ENCODE peak calls at places on chromosome 21, in seven cellular contexts. One of them, this sample, is unnamed.
A peak's percentile ranks its signal among the peaks of the same experiment; 100 is the strongest.

GRCh38 chr21:34157456-34158025 is 84.2 kb downstream of the MRPS6 start:
- DNase-seq in mesenchymal stem cell: no peak
- DNase-seq in CD8-positive, alpha-beta T cell: no peak
- DNase-seq in PC-9: no peak
- DNase-seq in prostate gland: no peak
- DNase-seq in neural progenitor cell: no peak
- DNase-seq in esophagus squamous epithelium: no peak
- DNase-seq in this sample: no peak

GRCh38 chr21:18772404-18772803 is 368.8 kb upstream of the TMPRSS15 start:
- DNase-seq in esophagus squamous epithelium: no peak
- DNase-seq in prostate gland: no peak
- DNase-seq in CD8-positive, alpha-beta T cell: no peak
- DNase-seq in mesenchymal stem cell: no peak
- DNase-seq in neural progenitor cell: no peak
- DNase-seq in PC-9: no peak
- DNase-seq in this sample: no peak

GRCh38 chr21:43851593-43851992 is 13.4 kb upstream of the AGPAT3 start:
- DNase-seq in neural progenitor cell: no peak
- DNase-seq in PC-9: no peak
- DNase-seq in prostate gland: no peak
- DNase-seq in mesenchymal stem cell: no peak
- DNase-seq in esophagus squamous epithelium: no peak
- DNase-seq in CD8-positive, alpha-beta T cell: no peak
- DNase-seq in this sample: no peak

GRCh38 chr21:33775100-33775828 is 133.0 kb downstream of the ITSN1 start:
- DNase-seq in mesenchymal stem cell: no peak
- DNase-seq in neural progenitor cell: no peak
- DNase-seq in esophagus squamous epithelium: no peak
- DNase-seq in prostate gland: no peak
- DNase-seq in PC-9: no peak
- DNase-seq in CD8-positive, alpha-beta T cell: no peak
- DNase-seq in this sample: no peak

GRCh38 chr21:37253991-37254390 is 13.1 kb downstream of the VPS26C start:
- DNase-seq in CD8-positive, alpha-beta T cell: no peak
- DNase-seq in prostate gland: no peak
- DNase-seq in mesenchymal stem cell: no peak
- DNase-seq in esophagus squamous epithelium: no peak
- DNase-seq in neural progenitor cell: no peak
- DNase-seq in PC-9: no peak
- DNase-seq in this sample: no peak

GRCh38 chr21:32096411-32096810 is 182.4 kb downstream of the MIS18A start:
- DNase-seq in PC-9: no peak
- DNase-seq in esophagus squamous epithelium: no peak
- DNase-seq in CD8-positive, alpha-beta T cell: no peak
- DNase-seq in mesenchymal stem cell: no peak
- DNase-seq in prostate gland: no peak
- DNase-seq in neural progenitor cell: peak; percentile 62
- DNase-seq in this sample: peak; percentile 61

GRCh38 chr21:17550671-17551308 is 37.9 kb downstream of the CXADR start:
- DNase-seq in PC-9: no peak
- DNase-seq in prostate gland: no peak
- DNase-seq in esophagus squamous epithelium: no peak
- DNase-seq in mesenchymal stem cell: no peak
- DNase-seq in CD8-positive, alpha-beta T cell: no peak
- DNase-seq in neural progenitor cell: no peak
- DNase-seq in this sample: no peak

GRCh38 chr21:31347435-31348032 is 3.5 kb upstream of the TIAM1 start:
- DNase-seq in PC-9: no peak
- DNase-seq in mesenchymal stem cell: peak; percentile 31
- DNase-seq in prostate gland: no peak
- DNase-seq in neural progenitor cell: peak; percentile 23
- DNase-seq in esophagus squamous epithelium: no peak
- DNase-seq in CD8-positive, alpha-beta T cell: no peak
- DNase-seq in this sample: peak; percentile 36

GRCh38 chr21:35677298-35677841 is 383.0 kb downstream of the SETD4 start:
- DNase-seq in prostate gland: no peak
- DNase-seq in mesenchymal stem cell: no peak
- DNase-seq in esophagus squamous epithelium: no peak
- DNase-seq in neural progenitor cell: no peak
- DNase-seq in PC-9: peak; percentile 41
- DNase-seq in CD8-positive, alpha-beta T cell: no peak
- DNase-seq in this sample: no peak

GRCh38 chr21:33261635-33262034 is 4.5 kb upstream of the IL10RB start:
- DNase-seq in PC-9: no peak
- DNase-seq in neural progenitor cell: no peak
- DNase-seq in prostate gland: no peak
- DNase-seq in esophagus squamous epithelium: no peak
- DNase-seq in mesenchymal stem cell: peak; percentile 69
- DNase-seq in CD8-positive, alpha-beta T cell: no peak
- DNase-seq in this sample: no peak

GRCh38 chr21:36076878-36077658 is 7.2 kb downstream of the CBR1 start:
- DNase-seq in PC-9: no peak
- DNase-seq in esophagus squamous epithelium: no peak
- DNase-seq in neural progenitor cell: no peak
- DNase-seq in prostate gland: no peak
- DNase-seq in mesenchymal stem cell: no peak
- DNase-seq in CD8-positive, alpha-beta T cell: no peak
- DNase-seq in this sample: no peak

GRCh38 chr21:45322960-45323461 is 35.3 kb upstream of the POFUT2 start:
- DNase-seq in prostate gland: no peak
- DNase-seq in CD8-positive, alpha-beta T cell: no peak
- DNase-seq in neural progenitor cell: peak; percentile 15
- DNase-seq in PC-9: no peak
- DNase-seq in mesenchymal stem cell: no peak
- DNase-seq in esophagus squamous epithelium: no peak
- DNase-seq in this sample: no peak

GRCh38 chr21:45322231-45322959 is 34.7 kb upstream of the POFUT2 start:
- DNase-seq in prostate gland: no peak
- DNase-seq in mesenchymal stem cell: no peak
- DNase-seq in PC-9: no peak
- DNase-seq in neural progenitor cell: no peak
- DNase-seq in CD8-positive, alpha-beta T cell: peak; percentile 46
- DNase-seq in esophagus squamous epithelium: no peak
- DNase-seq in this sample: no peak

GRCh38 chr21:45320261-45320990 is 32.7 kb upstream of the POFUT2 start:
- DNase-seq in mesenchymal stem cell: no peak
- DNase-seq in esophagus squamous epithelium: no peak
- DNase-seq in prostate gland: no peak
- DNase-seq in neural progenitor cell: no peak
- DNase-seq in PC-9: no peak
- DNase-seq in CD8-positive, alpha-beta T cell: no peak
- DNase-seq in this sample: peak; percentile 81

GRCh38 chr21:45319461-45320211 is 31.9 kb upstream of the POFUT2 start:
- DNase-seq in prostate gland: no peak
- DNase-seq in CD8-positive, alpha-beta T cell: no peak
- DNase-seq in PC-9: peak; percentile 61
- DNase-seq in mesenchymal stem cell: peak; percentile 95
- DNase-seq in esophagus squamous epithelium: no peak
- DNase-seq in neural progenitor cell: no peak
- DNase-seq in this sample: no peak

GRCh38 chr21:45320991-45321656 is 33.4 kb upstream of the POFUT2 start:
- DNase-seq in prostate gland: no peak
- DNase-seq in esophagus squamous epithelium: no peak
- DNase-seq in PC-9: no peak
- DNase-seq in neural progenitor cell: no peak
- DNase-seq in mesenchymal stem cell: no peak
- DNase-seq in CD8-positive, alpha-beta T cell: no peak
- DNase-seq in this sample: no peak
- H3K27ac ChIP-seq in prostate gland: peak overlapping the region; percentile 59
- H3K27ac ChIP-seq in esophagus squamous epithelium: peak overlapping the region; percentile 87
- H3K27ac ChIP-seq in PC-9: no peak overlapping the region
- H3K27ac ChIP-seq in neural progenitor cell: no peak overlapping the region
- H3K27ac ChIP-seq in mesenchymal stem cell: no peak overlapping the region
- H3K27ac ChIP-seq in CD8-positive, alpha-beta T cell: no peak overlapping the region
- H3K27ac ChIP-seq in this sample: peak overlapping the region; percentile 42

GRCh38 chr21:29148535-29148934 is 18.1 kb downstream of the MAP3K7CL start:
- DNase-seq in esophagus squamous epithelium: no peak
- DNase-seq in mesenchymal stem cell: no peak
- DNase-seq in prostate gland: peak; percentile 47
- DNase-seq in CD8-positive, alpha-beta T cell: no peak
- DNase-seq in neural progenitor cell: no peak
- DNase-seq in PC-9: no peak
- DNase-seq in this sample: no peak

GRCh38 chr21:29145354-29145782 is 14.9 kb downstream of the MAP3K7CL start:
- DNase-seq in neural progenitor cell: no peak
- DNase-seq in CD8-positive, alpha-beta T cell: no peak
- DNase-seq in esophagus squamous epithelium: no peak
- DNase-seq in PC-9: no peak
- DNase-seq in mesenchymal stem cell: peak; percentile 93
- DNase-seq in prostate gland: peak; percentile 55
- DNase-seq in this sample: peak; percentile 88

GRCh38 chr21:29144736-29145353 is 14.4 kb downstream of the MAP3K7CL start:
- DNase-seq in neural progenitor cell: no peak
- DNase-seq in prostate gland: no peak
- DNase-seq in PC-9: no peak
- DNase-seq in esophagus squamous epithelium: no peak
- DNase-seq in CD8-positive, alpha-beta T cell: no peak
- DNase-seq in mesenchymal stem cell: peak; percentile 65
- DNase-seq in this sample: peak; percentile 42

GRCh38 chr21:29145837-29146453 is 15.5 kb downstream of the MAP3K7CL start:
- DNase-seq in PC-9: no peak
- DNase-seq in esophagus squamous epithelium: no peak
- DNase-seq in mesenchymal stem cell: peak; percentile 26
- DNase-seq in prostate gland: peak; percentile 68
- DNase-seq in neural progenitor cell: no peak
- DNase-seq in CD8-positive, alpha-beta T cell: no peak
- DNase-seq in this sample: no peak

DNA sequence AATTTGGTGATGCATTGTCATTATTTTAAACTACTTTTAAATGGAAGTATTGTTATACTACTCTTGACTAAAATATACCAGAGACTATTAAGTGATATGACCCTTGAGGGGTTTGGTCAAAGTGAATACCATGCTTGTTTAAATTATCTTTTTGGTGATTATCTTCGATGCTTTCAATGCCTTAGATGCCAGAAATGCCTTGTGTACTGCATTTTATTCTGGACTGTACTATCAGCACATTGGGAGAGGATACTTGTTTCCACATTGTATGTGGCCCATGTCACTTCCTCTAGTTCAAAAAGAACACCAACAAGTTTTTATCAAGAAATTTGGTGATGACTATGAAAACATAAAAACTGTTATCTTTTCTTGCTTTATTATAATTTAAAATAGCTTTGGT is 16.3 kb downstream of the MAP3K7CL start:
- DNase-seq in PC-9: no peak
- DNase-seq in CD8-positive, alpha-beta T cell: no peak
- DNase-seq in prostate gland: no peak
- DNase-seq in mesenchymal stem cell: no peak
- DNase-seq in neural progenitor cell: no peak
- DNase-seq in esophagus squamous epithelium: no peak
- DNase-seq in this sample: no peak
- H3K4me1 ChIP-seq in PC-9: peaks cover 15% of the 10 kb centered on the region
- H3K4me1 ChIP-seq in CD8-positive, alpha-beta T cell: no peaks in the 10 kb centered on the region
- H3K4me1 ChIP-seq in prostate gland: peaks cover 16% of the 10 kb centered on the region
- H3K4me1 ChIP-seq in mesenchymal stem cell: peaks cover 5% of the 10 kb centered on the region
- H3K4me1 ChIP-seq in neural progenitor cell: no peaks in the 10 kb centered on the region
- H3K4me1 ChIP-seq in esophagus squamous epithelium: peaks cover 56% of the 10 kb centered on the region
- H3K4me1 ChIP-seq in this sample: peaks cover 22% of the 10 kb centered on the region

DNA sequence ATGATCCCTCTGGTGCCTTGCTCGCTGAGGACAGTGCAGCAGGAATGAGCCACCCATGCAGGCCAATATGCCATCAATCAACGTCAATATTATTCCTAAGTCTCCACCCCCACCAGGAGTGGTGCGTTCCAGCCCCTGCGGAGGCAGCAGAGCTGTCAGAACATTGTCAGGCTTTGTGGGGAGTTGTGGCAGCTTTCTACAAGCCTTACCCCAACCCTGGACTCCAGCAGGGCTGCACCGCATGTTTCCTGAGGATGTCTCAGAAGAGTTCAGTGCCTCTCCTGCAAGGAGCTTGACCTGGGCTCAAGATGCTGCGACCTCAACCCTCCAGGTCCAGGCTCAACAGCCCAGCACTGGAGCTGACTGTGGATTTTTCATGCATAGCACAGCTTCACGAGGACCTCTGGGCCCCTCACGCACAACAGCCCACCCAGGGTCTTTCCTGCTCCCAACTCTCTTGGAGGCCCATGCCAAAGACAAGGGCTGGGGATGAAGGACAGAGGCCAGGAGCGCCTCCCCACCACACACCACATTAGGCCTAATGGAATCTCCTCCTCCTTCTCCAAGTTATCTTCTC is 67.5 kb downstream of the PSMG1 start:
- DNase-seq in esophagus squamous epithelium: no peak
- DNase-seq in mesenchymal stem cell: no peak
- DNase-seq in neural progenitor cell: no peak
- DNase-seq in PC-9: no peak
- DNase-seq in CD8-positive, alpha-beta T cell: no peak
- DNase-seq in prostate gland: no peak
- DNase-seq in this sample: no peak
- H3K27ac ChIP-seq in esophagus squamous epithelium: no peak overlapping the region
- H3K27ac ChIP-seq in mesenchymal stem cell: no peak overlapping the region
- H3K27ac ChIP-seq in neural progenitor cell: no peak overlapping the region
- H3K27ac ChIP-seq in PC-9: no peak overlapping the region
- H3K27ac ChIP-seq in CD8-positive, alpha-beta T cell: no peak overlapping the region
- H3K27ac ChIP-seq in prostate gland: no peak overlapping the region
- H3K27ac ChIP-seq in this sample: no peak overlapping the region

GRCh38 chr21:21210552-21210951 is 212.3 kb downstream of the NCAM2 start:
- DNase-seq in esophagus squamous epithelium: no peak
- DNase-seq in neural progenitor cell: no peak
- DNase-seq in CD8-positive, alpha-beta T cell: no peak
- DNase-seq in prostate gland: no peak
- DNase-seq in PC-9: no peak
- DNase-seq in mesenchymal stem cell: no peak
- DNase-seq in this sample: no peak
- H3K4me1 ChIP-seq in esophagus squamous epithelium: no peaks in the 10 kb centered on the region
- H3K4me1 ChIP-seq in neural progenitor cell: no peaks in the 10 kb centered on the region
- H3K4me1 ChIP-seq in CD8-positive, alpha-beta T cell: no peaks in the 10 kb centered on the region
- H3K4me1 ChIP-seq in prostate gland: no peaks in the 10 kb centered on the region
- H3K4me1 ChIP-seq in PC-9: no peaks in the 10 kb centered on the region
- H3K4me1 ChIP-seq in mesenchymal stem cell: no peaks in the 10 kb centered on the region
- H3K4me1 ChIP-seq in this sample: no peaks in the 10 kb centered on the region

GRCh38 chr21:38494254-38494648 is 4.0 kb downstream of the ERG start:
- DNase-seq in mesenchymal stem cell: no peak
- DNase-seq in neural progenitor cell: no peak
- DNase-seq in CD8-positive, alpha-beta T cell: no peak
- DNase-seq in prostate gland: no peak
- DNase-seq in esophagus squamous epithelium: no peak
- DNase-seq in PC-9: no peak
- DNase-seq in this sample: no peak
- H3K27ac ChIP-seq in mesenchymal stem cell: peak overlapping the region; percentile 8
- H3K27ac ChIP-seq in neural progenitor cell: no peak overlapping the region
- H3K27ac ChIP-seq in CD8-positive, alpha-beta T cell: no peak overlapping the region
- H3K27ac ChIP-seq in prostate gland: no peak overlapping the region
- H3K27ac ChIP-seq in esophagus squamous epithelium: peak overlapping the region; percentile 81
- H3K27ac ChIP-seq in PC-9: no peak overlapping the region
- H3K27ac ChIP-seq in this sample: no peak overlapping the region

This sample was measured in SJCRH30.